ENCODE peak calls at places on chromosomes 13 and 19, in six cellular contexts. J, D, V, U, P and C are unnamed samples.

GRCh38 chr19:14181906-14182305 is 24.1 kb downstream of the ADGRL1 start:
- DNase-seq in P (no peak), D (no peak), V (no peak), J (no peak), U (no peak), C (no peak)

GRCh38 chr13:27500806-27501534 is 50.6 kb upstream of the MTIF3 start:
- DNase-seq in V (no peak), D (no peak), U (no peak), J (no peak), P (no peak), C (no peak)

GRCh38 chr13:38348890-38349289 is 761 bp upstream of the UFM1 start:
- DNase-seq in U (no peak), P (no peak), V (no peak), J (no peak), D (no peak), C (peak)

GRCh38 chr13:51826606-51827005 is 18.4 kb downstream of the TMEM272 start:
- DNase-seq in U (no peak), J (no peak), V (no peak), P (no peak), D (no peak), C (no peak)

GRCh38 chr19:10137751-10138682 is 18.3 kb upstream of the EIF3G start:
- DNase-seq in U (no peak), V (no peak), J (no peak), P (no peak), D (no peak), C (no peak)

GRCh38 chr19:40466219-40467006 is at the start of gene SPTBN4:
- DNase-seq in P (peak), J (no peak), U (peak), V (peak), D (peak), C (no peak)

GRCh38 chr19:40601061-40601973 is at the start of gene LTBP4:
- DNase-seq in P (peak), U (no peak), J (no peak), V (peak), D (peak), C (no peak)

GRCh38 chr19:7506385-7507328 is 9.2 kb upstream of the ZNF358 start:
- DNase-seq in J (no peak), P (peak), U (peak), V (peak), D (peak), C (peak)

GRCh38 chr13:101209206-101209893 is 207.0 kb downstream of the NALCN start:
- DNase-seq in D (no peak), J (no peak), V (no peak), U (no peak), P (no peak), C (no peak)

GRCh38 chr19:50607874-50608785 is 31.6 kb downstream of the SYT3 start:
- DNase-seq in V (peak), J (peak), D (peak), U (peak), P (peak), C (peak)
- TF ChIP-seq CTCF in V (peak), J (no peak), D (peak), U (no peak), P (peak), C (no peak)

GRCh38 chr19:860481-861098 is 1.1 kb downstream of the CFD start:
- DNase-seq in P (no peak), D (peak), U (peak), J (peak), V (peak), C (peak)
- TF ChIP-seq CTCF in P (peak), D (peak), U (no peak), J (no peak), V (peak), C (no peak)

GRCh38 chr13:105139380-105140285 is 1395.8 kb downstream of the EFNB2 start:
- DNase-seq in D (peak), J (no peak), P (peak), U (peak), V (peak), C (peak)
- TF ChIP-seq CTCF in D (peak), J (no peak), P (peak), U (peak), V (peak), C (peak)

GRCh38 chr19:17436874-17437267 is 11.6 kb downstream of the TMEM221 start:
- DNase-seq in P (no peak), J (no peak), V (no peak), U (no peak), D (no peak), C (no peak)

GRCh38 chr19:17445526-17446165 is 2.8 kb downstream of the TMEM221 start:
- DNase-seq in J (no peak), V (no peak), U (no peak), P (no peak), D (no peak), C (no peak)

GRCh38 chr19:17436094-17436873 is 12.2 kb downstream of the TMEM221 start:
- DNase-seq in J (no peak), D (no peak), P (no peak), U (no peak), V (no peak), C (no peak)

DNA sequence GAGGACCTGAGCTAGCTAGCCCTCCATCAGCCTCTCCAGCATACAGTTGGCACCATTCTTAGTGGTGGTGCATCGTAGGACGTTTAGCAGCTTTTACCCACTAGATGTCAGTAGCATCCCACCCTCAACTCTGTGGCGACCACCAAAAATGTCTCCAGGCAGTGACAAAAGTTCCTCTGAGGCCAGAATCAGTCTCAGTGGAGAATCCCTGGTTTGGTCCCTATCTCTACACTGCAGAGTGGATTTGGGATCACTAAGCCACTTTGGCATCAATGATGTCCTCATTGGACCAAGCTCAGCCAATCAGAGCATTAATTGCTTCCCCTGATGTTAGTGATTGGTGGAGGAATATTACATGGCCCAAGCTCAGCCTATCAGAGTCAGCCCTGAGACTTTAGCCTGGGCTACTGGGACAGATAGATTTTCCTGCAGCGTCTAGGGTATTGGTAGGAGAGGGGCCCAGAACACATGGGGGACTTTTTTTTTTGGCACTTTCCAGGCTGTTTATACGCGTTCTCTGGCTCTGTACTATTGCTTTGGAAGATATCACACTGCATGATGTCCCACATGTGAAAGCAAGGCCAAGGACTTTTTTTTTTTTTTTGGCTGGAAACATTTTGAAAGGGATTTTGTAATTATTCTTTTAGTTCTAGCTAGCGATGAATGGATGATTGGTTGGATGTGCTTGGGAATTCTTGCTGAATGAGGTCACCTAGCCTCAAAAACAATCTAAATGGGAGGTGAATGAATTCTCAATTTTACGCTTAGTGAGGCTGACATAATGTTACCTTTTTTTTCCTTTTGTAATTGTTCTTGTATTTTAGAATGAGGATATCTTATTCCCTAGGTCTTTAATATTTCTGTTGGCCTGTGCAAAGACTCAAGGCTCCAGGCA is 7.0 kb downstream of the TMEM221 start:
- DNase-seq in P (peak), D (peak), V (peak), U (no peak), J (no peak), C (peak)
- TF ChIP-seq CTCF in P (peak), D (peak), V (peak), U (peak), J (no peak), C (peak)

DNA sequence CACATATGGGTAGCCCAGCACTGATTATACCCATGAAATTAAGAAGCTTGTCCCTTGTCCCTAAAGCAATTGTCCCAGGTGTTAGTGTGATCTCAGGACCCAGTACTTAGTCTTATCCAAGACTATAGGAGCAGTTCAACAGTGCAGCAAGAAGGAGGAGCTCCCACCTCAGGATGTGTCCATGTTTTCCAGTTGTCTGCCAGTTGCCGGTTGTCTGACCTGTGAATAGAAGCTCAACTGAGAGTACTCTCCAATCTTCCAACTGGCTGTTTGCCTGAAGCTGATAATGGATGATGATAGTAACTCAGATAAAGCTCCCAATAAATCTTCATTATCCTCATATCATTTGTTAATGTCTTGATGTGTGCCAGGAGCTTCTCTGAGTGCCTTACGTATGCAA is 107.2 kb upstream of the HTR2A start:
- DNase-seq in P (no peak), J (no peak), D (no peak), V (no peak), U (no peak), C (no peak)
- TF ChIP-seq CTCF in P (peak), J (no peak), D (no peak), V (peak), U (no peak), C (no peak)

GRCh38 chr13:57583529-57583928 is 48.0 kb upstream of the PCDH17 start:
- DNase-seq in J (no peak), V (no peak), P (no peak), D (no peak), U (no peak), C (no peak)

DNA sequence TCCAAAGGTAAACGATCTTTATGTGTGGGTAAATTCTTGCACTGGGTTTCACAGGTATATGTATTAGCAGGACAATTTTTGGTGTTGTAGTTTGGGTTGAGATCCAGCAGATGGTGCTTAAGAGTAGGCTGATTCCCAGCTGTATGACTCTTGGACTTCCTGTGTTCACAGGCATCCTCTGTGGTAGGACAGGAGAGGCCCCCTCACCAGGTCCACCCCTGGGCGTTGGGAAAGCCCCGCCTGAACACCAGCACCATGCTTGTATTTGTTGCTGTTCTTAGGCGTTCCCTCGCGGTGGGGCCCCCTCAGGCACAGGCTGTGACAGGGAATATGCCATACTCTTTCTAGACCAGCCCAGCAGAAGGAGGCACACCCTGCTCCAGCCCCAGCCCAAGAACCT is 49.5 kb upstream of the PCDH17 start:
- DNase-seq in D (no peak), J (no peak), P (peak), V (peak), U (no peak), C (no peak)
- TF ChIP-seq CTCF in D (no peak), J (no peak), P (peak), V (peak), U (no peak), C (no peak)

GRCh38 chr13:99193152-99193551 is 7.5 kb upstream of the UBAC2 start:
- DNase-seq in U (no peak), V (no peak), P (no peak), J (no peak), D (no peak), C (no peak)

GRCh38 chr13:99197257-99197651 is 3.4 kb upstream of the UBAC2 start:
- DNase-seq in P (no peak), V (peak), J (no peak), D (no peak), U (no peak), C (no peak)

GRCh38 chr13:99198630-99199029 is 2.0 kb upstream of the UBAC2 start:
- DNase-seq in P (no peak), D (no peak), V (no peak), J (no peak), U (no peak), C (no peak)

GRCh38 chr13:99199541-99200432 is 867 bp upstream of the UBAC2 start:
- DNase-seq in V (no peak), D (peak), J (no peak), P (no peak), U (no peak), C (no peak)

GRCh38 chr13:99196466-99197256 is 4.0 kb upstream of the UBAC2 start:
- DNase-seq in U (no peak), D (peak), V (no peak), P (no peak), J (no peak), C (no peak)
- TF ChIP-seq CTCF in U (peak), D (peak), V (peak), P (peak), J (no peak), C (no peak)